ENCODE peak calls at places on chromosomes 16 and 17, in six cellular contexts. O is HCT116, V is AG10803, Z is fibroblast of the aortic adventitia, D is IMR-90, Q is pancreas. W is an unnamed sample.

GRCh38 chr16:29974291-29975133 is 844 bp downstream of the TAOK2 start:
- DNase-seq in O (no peak), V (no peak), Z (peak; percentile 16), D (peak; percentile 12), Q (peak; percentile 54), W (no peak)

GRCh38 chr16:68070811-68071546 is 14.2 kb upstream of the NFATC3 start:
- DNase-seq in O (no peak), V (no peak), Z (no peak), D (no peak), Q (no peak), W (no peak)

GRCh38 chr17:38673714-38674012 is 1.1 kb downstream of the EPOP start:
- DNase-seq in O (no peak), V (no peak), Z (no peak), D (no peak), Q (peak; percentile 52), W (peak; percentile 55)

GRCh38 chr17:60971515-60972369 is 294.1 kb downstream of the BCAS3 start:
- DNase-seq in O (peak; percentile 51), V (peak; percentile 48), Z (peak; percentile 70), D (peak; percentile 80), Q (no peak), W (peak; percentile 87)

GRCh38 chr16:56912746-56913703 is 18.9 kb upstream of the HERPUD1 start:
- DNase-seq in O (no peak), V (peak; percentile 95), Z (peak; percentile 82), D (peak; percentile 83), Q (no peak), W (peak; percentile 82)

GRCh38 chr16:50677351-50677750 is 3.8 kb downstream of the SNX20 start:
- DNase-seq in O (no peak), V (no peak), Z (no peak), D (no peak), Q (no peak), W (no peak)

GRCh38 chr17:7219812-7220592 is at the start of the genes ACADVL and DLG4:
- DNase-seq in O (no peak), V (peak; percentile 83), Z (peak; percentile 86), D (peak; percentile 86), Q (peak; percentile 95), W (peak; percentile 98)

GRCh38 chr17:19357351-19358140 is 5.0 kb downstream of the B9D1 start:
- DNase-seq in O (no peak), V (no peak), Z (no peak), D (no peak), Q (no peak), W (no peak)

GRCh38 chr17:16941072-16941641 is 30.8 kb downstream of the TNFRSF13B start:
- DNase-seq in O (no peak), V (no peak), Z (no peak), D (no peak), Q (no peak), W (no peak)

GRCh38 chr16:86042996-86043725 is 144.2 kb downstream of the IRF8 start:
- DNase-seq in O (no peak), V (no peak), Z (no peak), D (no peak), Q (no peak), W (no peak)

GRCh38 chr16:13376174-13376573 is 474.8 kb downstream of the SHISA9 start:
- DNase-seq in O (no peak), V (no peak), Z (no peak), D (no peak), Q (no peak), W (no peak)

GRCh38 chr16:89442990-89443726 is 47.2 kb downstream of the ANKRD11 start:
- DNase-seq in O (peak; percentile 37), V (peak; percentile 69), Z (peak; percentile 77), D (peak; percentile 75), Q (no peak), W (peak; percentile 61)

GRCh38 chr17:29933379-29933778 is 3.4 kb upstream of the SSH2 start:
- DNase-seq in O (peak; percentile 28), V (peak; percentile 34), Z (peak; percentile 63), D (peak; percentile 43), Q (no peak), W (peak; percentile 63)

GRCh38 chr16:14309001-14309886 is 238.1 kb downstream of the MRTFB start:
- DNase-seq in O (no peak), V (peak; percentile 63), Z (no peak), D (peak; percentile 39), Q (peak; percentile 93), W (no peak)

GRCh38 chr17:19757536-19758180 is 9.6 kb upstream of the ALDH3A1 start:
- DNase-seq in O (no peak), V (no peak), Z (no peak), D (no peak), Q (no peak), W (no peak)

GRCh38 chr17:77473615-77474226 is 333.0 kb downstream of the SEC14L1 start:
- DNase-seq in O (peak; percentile 71), V (no peak), Z (no peak), D (no peak), Q (no peak), W (no peak)

GRCh38 chr17:14784997-14785696 is 480.0 kb downstream of the PMP22 start:
- DNase-seq in O (no peak), V (no peak), Z (no peak), D (no peak), Q (no peak), W (no peak)

GRCh38 chr17:37824534-37825485 is 80.0 kb upstream of the HNF1B start:
- DNase-seq in O (no peak), V (peak; percentile 81), Z (peak; percentile 71), D (peak; percentile 90), Q (no peak), W (peak; percentile 70)

GRCh38 chr17:18141210-18141803 is 32.8 kb downstream of the MYO15A start:
- DNase-seq in O (no peak), V (peak; percentile 52), Z (peak; percentile 74), D (peak; percentile 55), Q (no peak), W (peak; percentile 78)

GRCh38 chr17:44757045-44757917 is 1.5 kb upstream of the ADAM11 start:
- DNase-seq in O (no peak), V (no peak), Z (no peak), D (no peak), Q (no peak), W (no peak)

GRCh38 chr16:2692948-2693651 is 10.8 kb downstream of the KCTD5 start:
- DNase-seq in O (no peak), V (no peak), Z (peak; percentile 8), D (peak; percentile 52), Q (peak; percentile 11), W (no peak)

GRCh38 chr16:57608462-57609113 is 19.8 kb upstream of the ADGRG1 start:
- DNase-seq in O (no peak), V (no peak), Z (no peak), D (no peak), Q (peak; percentile 69), W (no peak)

GRCh38 chr16:88357306-88358032 is 25.3 kb upstream of the ZNF469 start:
- DNase-seq in O (no peak), V (peak; percentile 76), Z (no peak), D (no peak), Q (peak; percentile 18), W (peak; percentile 89)

GRCh38 chr17:73639322-73639721 is 4.9 kb downstream of the SDK2 start:
- DNase-seq in O (no peak), V (no peak), Z (no peak), D (no peak), Q (no peak), W (no peak)

GRCh38 chr17:28726396-28726911 is 421 bp upstream of the TLCD1 start:
- DNase-seq in O (peak; percentile 53), V (peak; percentile 32), Z (peak; percentile 47), D (peak; percentile 39), Q (peak; percentile 79), W (peak; percentile 82)

GRCh38 chr16:4624827-4625616 is 396 bp downstream of the MGRN1 start:
- DNase-seq in O (no peak), V (peak; percentile 72), Z (peak; percentile 66), D (peak; percentile 61), Q (peak; percentile 67), W (no peak)

GRCh38 chr16:66247516-66248089 is 118.9 kb upstream of the CDH5 start:
- DNase-seq in O (no peak), V (no peak), Z (peak; percentile 66), D (peak; percentile 71), Q (no peak), W (peak; percentile 72)

DNA sequence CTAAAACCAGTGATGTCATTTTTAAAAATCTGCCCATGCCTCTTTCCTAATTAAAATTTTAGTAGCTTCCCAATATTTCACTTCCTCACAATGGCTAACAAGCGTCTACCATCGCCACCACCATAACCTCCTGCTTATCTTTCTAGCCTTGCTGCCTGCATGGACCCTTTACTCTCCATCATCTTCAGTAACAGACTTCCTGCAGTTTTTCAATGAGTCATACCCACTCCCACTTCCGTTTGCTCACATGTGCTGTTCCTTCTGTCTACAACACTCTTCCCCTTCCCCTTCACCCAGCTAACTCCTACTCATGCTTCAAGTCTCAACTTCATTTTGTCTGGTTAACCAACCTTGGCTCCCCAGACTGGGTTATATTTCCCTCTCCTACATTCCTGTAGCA is 12.8 kb upstream of the SKAP1 start:
- DNase-seq in O (no peak), V (no peak), Z (no peak), D (no peak), Q (no peak), W (no peak)
- H3K4me3 ChIP-seq in O (no peak overlapping the region), V (no peak overlapping the region), Z (no peak overlapping the region), D (no peak overlapping the region), Q (no peak overlapping the region), W (no peak overlapping the region)

DNA sequence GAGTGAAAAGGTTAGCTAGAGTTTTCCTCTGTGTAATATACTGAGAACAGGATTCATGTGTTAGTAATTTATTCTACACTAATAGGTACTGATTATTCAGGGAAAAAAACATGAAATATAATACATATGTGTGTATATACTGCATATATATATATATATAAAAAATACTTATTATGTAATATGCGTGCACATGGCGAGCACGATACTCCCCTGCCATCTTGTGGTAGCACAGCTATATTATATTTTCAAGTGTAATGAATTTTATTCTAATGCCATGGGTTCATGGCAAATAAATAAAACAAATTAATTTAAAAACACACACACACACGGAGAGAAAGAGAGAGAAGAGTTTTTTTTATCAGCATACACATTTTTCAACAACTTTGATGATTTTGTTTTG is 460.6 kb downstream of the KCNJ2 start:
- DNase-seq in O (no peak), V (no peak), Z (peak; percentile 17), D (peak; percentile 13), Q (no peak), W (no peak)
- TF ChIP-seq CTCF in O (no peak), V (peak; percentile 35), Z (no peak), D (peak; percentile 41), Q (no peak), W (no peak)

DNA sequence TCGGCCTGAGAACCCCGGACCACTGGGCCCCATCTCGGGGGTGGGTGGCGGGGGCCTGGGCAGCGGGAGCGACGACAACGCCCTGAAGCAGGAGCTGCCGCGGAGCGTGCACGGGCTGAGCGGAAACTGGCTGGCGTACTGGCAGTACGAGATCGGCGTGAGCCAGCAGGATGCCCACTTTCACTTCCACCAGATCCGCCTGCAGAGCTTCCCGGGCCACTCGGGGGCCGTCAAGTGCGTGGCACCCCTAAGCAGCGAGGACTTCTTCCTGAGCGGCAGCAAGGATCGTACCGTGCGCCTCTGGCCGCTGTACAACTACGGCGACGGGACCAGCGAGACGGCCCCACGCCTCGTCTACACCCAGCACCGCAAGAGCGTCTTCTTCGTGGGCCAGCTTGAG is 8.9 kb upstream of the SERPINF2 start:
- DNase-seq in O (no peak), V (no peak), Z (no peak), D (no peak), Q (no peak), W (no peak)
- H3K4me3 ChIP-seq in O (no peak overlapping the region), V (no peak overlapping the region), Z (no peak overlapping the region), D (no peak overlapping the region), Q (no peak overlapping the region), W (no peak overlapping the region)

DNA sequence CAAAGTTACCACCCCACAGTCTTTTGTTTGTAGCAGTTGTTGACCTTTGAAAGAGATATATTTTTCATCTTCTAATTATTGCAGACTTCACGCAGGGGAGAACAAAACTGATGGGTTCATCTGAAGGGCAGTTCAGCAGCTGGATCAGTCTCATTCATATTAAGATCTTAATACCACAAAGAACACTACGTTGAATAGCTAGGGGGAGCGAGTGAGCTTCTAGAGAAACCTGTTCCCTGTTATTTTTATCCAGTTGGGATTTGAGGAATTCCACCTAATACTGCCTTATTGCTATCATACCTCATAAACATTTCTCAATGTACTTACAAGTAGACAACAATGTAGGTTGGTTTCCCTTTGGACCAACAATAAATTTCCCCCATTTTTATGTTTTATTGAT is 306.1 kb upstream of the KIF2B start:
- DNase-seq in O (no peak), V (no peak), Z (peak; percentile 6), D (no peak), Q (no peak), W (no peak)
- TF ChIP-seq CTCF in O (no peak), V (peak; percentile 20), Z (peak; percentile 4), D (no peak), Q (no peak), W (no peak)

W was measured in foreskin fibroblast.